ENCODE peak calls at places on chromosomes 7 and 10, in nine cellular contexts. C, W, S, K, O, Z, B, L and M are unnamed samples.
A peak's percentile ranks its signal among the peaks of the same experiment; 100 is the strongest.

GRCh38 chr10:76324283-76324682 is 892.9 kb downstream of the LRMDA start:
- DNase-seq in C (no peak), W (no peak), S (peak; percentile 66), K (no peak), O (no peak), Z (peak; percentile 52), B (no peak), L (peak; percentile 78), M (no peak)

GRCh38 chr10:97427571-97428179 is 1.7 kb downstream of the PGAM1 start:
- DNase-seq in C (no peak), W (no peak), S (no peak), K (peak; percentile 40), O (peak; percentile 68), Z (no peak), B (no peak), L (no peak), M (no peak)

GRCh38 chr7:38978474-38978873 is 765 bp downstream of the POU6F2 start:
- DNase-seq in C (no peak), W (no peak), S (no peak), K (no peak), O (no peak), Z (no peak), B (no peak), L (no peak), M (no peak)

GRCh38 chr10:77744249-77744648 is 106.6 kb upstream of the KCNMA1 start:
- DNase-seq in C (no peak), W (no peak), S (no peak), K (no peak), O (no peak), Z (no peak), B (no peak), L (no peak), M (no peak)

GRCh38 chr10:5814110-5815107 is 1.2 kb upstream of the GDI2 start:
- DNase-seq in C (no peak), W (no peak), S (no peak), K (peak; percentile 53), O (no peak), Z (no peak), B (no peak), L (no peak), M (no peak)

GRCh38 chr10:130571674-130572073 is 435.5 kb downstream of the GLRX3 start:
- DNase-seq in C (no peak), W (no peak), S (no peak), K (no peak), O (no peak), Z (no peak), B (no peak), L (no peak), M (no peak)

GRCh38 chr7:1698951-1699350 is 28.9 kb downstream of the ELFN1 start:
- DNase-seq in C (no peak), W (no peak), S (no peak), K (no peak), O (no peak), Z (no peak), B (no peak), L (no peak), M (no peak)

GRCh38 chr10:118592675-118593330 is 2.6 kb downstream of the PRLHR start:
- DNase-seq in C (no peak), W (no peak), S (no peak), K (no peak), O (no peak), Z (no peak), B (no peak), L (no peak), M (peak; percentile 5)

GRCh38 chr7:100367676-100368613 is 5.3 kb upstream of the PILRA start:
- DNase-seq in C (no peak), W (no peak), S (no peak), K (no peak), O (no peak), Z (peak; percentile 51), B (no peak), L (no peak), M (peak; percentile 74)

GRCh38 chr7:27096756-27097514 is 1.1 kb upstream of the HOXA1 start:
- DNase-seq in C (no peak), W (no peak), S (peak; percentile 82), K (no peak), O (no peak), Z (peak; percentile 76), B (no peak), L (no peak), M (no peak)

GRCh38 chr10:17247210-17247609 is 19.2 kb downstream of the VIM start:
- DNase-seq in C (no peak), W (no peak), S (no peak), K (no peak), O (no peak), Z (no peak), B (no peak), L (no peak), M (no peak)

GRCh38 chr7:137395425-137395824 is 51.9 kb upstream of the PTN start:
- DNase-seq in C (no peak), W (no peak), S (peak; percentile 69), K (no peak), O (no peak), Z (no peak), B (no peak), L (no peak), M (no peak)

GRCh38 chr10:88810196-88810961 is 7.8 kb downstream of the LIPM start:
- DNase-seq in C (peak; percentile 32), W (no peak), S (no peak), K (peak; percentile 79), O (no peak), Z (no peak), B (no peak), L (no peak), M (peak; percentile 11)

GRCh38 chr7:23333671-23334246 is 34.6 kb downstream of the MALSU1 start:
- DNase-seq in C (peak; percentile 51), W (no peak), S (no peak), K (peak; percentile 88), O (no peak), Z (no peak), B (no peak), L (no peak), M (no peak)

GRCh38 chr10:101032637-101033201 is 1.7 kb downstream of the SFXN3 start:
- DNase-seq in C (peak; percentile 65), W (peak; percentile 50), S (peak; percentile 88), K (peak; percentile 65), O (no peak), Z (no peak), B (peak; percentile 60), L (peak; percentile 87), M (no peak)

DNA sequence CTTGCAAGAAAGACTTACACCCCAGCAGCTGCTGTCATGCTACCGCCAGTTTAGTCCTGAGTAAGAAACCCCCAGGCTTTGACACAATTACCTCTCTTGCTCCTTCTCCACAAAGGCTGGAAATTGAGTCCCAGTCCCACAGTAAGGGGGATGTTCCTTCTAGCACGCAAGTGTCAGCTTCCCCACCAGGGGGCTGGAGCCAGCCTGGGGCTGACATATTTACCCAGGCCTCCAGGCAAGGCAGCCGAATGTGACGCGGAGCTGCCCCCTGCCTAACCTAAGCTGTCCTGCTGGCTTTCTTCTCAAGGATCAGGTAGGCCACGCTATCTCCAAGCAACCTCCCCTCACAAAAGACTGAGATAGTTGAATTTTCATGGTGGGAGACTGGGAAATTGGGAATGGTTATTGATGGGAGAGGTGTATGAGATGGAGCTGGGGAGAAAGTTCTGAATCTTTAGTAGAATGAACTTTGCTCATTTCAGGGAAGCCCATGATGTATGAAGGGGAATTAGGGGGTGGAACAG is 19.2 kb upstream of the BMPER start:
- DNase-seq in C (no peak), W (no peak), S (no peak), K (peak; percentile 51), O (peak; percentile 78), Z (no peak), B (no peak), L (no peak), M (no peak)
- TF ChIP-seq CTCF in C (no peak), W (no peak), S (no peak), K (peak; percentile 22), O (peak; percentile 33), Z (no peak), B (no peak), L (no peak), M (no peak)

DNA sequence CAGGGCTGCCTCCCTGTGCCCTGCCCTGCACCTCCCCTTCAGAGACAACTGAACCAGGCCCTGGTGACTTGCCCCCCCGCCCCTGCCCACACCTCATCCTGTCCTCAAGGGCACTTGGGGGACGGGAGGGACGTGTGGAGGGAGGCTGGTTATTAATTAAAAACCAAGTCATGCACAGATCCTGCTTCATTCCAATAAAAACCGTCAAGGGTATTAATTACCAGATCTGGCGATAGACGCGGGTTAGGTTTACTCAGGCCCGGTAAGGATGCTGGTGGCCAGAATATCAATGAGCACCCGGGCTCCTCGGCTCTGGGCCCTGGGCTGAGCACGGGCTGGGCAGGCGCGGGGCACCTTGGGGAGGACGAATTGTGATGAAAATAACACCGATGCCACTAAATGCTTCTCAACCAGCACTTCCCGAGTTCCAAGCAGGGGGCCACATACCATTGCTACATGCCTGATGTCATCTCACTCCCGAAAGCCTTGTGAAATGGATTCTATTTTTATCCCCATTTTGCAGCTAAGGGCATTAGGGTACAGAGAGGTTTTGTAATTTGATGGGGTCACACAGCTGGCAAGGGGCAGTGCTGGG is 24.5 kb upstream of the GTF2IRD1 start:
- DNase-seq in C (no peak), W (no peak), S (peak; percentile 48), K (peak; percentile 64), O (peak; percentile 54), Z (no peak), B (no peak), L (no peak), M (no peak)
- TF ChIP-seq CTCF in C (no peak), W (no peak), S (no peak), K (no peak), O (no peak), Z (no peak), B (no peak), L (no peak), M (no peak)

DNA sequence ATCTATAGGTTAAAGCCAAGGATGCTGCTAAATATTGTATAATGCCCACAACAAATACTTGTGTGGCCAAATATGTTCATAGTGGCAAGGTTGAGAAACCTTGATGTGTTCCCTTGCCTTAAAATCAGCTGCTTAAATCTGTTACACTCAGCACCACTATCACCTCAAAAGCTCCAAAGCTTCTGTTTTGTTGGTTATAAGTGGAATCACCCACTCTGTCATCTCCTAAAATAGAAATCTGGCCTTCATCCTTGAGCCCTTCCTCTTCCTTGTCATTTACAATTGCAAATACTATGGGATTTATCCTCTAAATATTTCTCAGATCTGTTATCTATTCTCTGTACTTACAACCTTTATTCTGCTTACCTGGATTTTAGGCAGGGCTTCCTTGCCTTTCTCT is 61.4 kb downstream of the CPED1 start:
- DNase-seq in C (no peak), W (no peak), S (no peak), K (no peak), O (no peak), Z (no peak), B (no peak), L (no peak), M (no peak)
- TF ChIP-seq CTCF in C (no peak), W (no peak), S (no peak), K (no peak), O (no peak), Z (no peak), B (no peak), L (no peak), M (no peak)

DNA sequence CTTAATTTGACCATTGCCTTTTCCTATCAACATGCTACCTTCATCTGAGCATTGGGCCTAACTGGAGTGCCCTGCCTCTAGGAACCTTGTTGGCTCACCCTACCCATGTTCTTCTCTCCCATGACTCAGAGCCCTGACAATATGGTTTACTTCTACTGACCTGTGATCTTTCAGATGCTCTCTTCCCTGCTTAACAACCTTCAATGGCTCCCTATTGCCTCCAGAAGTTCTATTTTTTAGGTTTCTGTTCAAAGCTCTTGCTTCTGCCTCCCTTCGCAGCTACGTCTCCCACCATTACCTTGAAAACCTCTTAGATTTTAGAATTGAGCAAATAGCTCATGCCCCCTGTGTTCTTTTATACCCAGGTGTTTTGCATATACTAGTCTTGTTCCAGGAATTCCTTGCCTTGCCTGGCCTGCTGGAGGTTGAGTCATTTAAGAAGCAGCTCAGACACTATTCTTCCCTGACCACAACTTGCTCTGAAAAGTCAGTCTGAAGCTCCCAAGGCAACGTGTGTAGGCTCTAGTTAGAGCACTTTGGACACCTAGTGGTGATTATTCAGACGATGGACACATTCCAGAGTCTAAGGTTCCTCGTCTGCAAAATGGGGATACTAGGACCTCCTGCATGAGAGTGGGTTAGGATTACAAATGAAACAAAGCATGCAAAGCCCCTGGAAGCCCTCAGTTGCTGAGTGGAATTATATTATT is 64.4 kb upstream of the EMX2 start:
- DNase-seq in C (no peak), W (no peak), S (no peak), K (peak; percentile 66), O (no peak), Z (no peak), B (no peak), L (no peak), M (no peak)
- TF ChIP-seq CTCF in C (no peak), W (no peak), S (no peak), K (peak; percentile 26), O (no peak), Z (no peak), B (no peak), L (peak; percentile 22), M (no peak)